ENCODE peak calls at places on chromosomes 13 and 19, in eight cellular contexts. H is Calu3; P is aorta; C is activated T-helper 9 cell treated with anti-CD3 and anti-CD28 coated beads, Interleukin-2, amount 50 U/mL, for 16 hours; J is T-cell; L is activated naive CD8-positive, alpha-beta T cell treated with anti-CD3 and anti-CD28 coated beads for 36 hours; K is naive thymus-derived CD8-positive, alpha-beta T cell; Q is NCI-H1092. T is an unnamed sample.

GRCh38 chr19:17641846-17642245 is 46.3 kb downstream of the UNC13A start:
- DNase-seq in K (no peak), Q (no peak), C (no peak), P (no peak), J (no peak), H (no peak), L (no peak), T (no peak)

GRCh38 chr19:49103331-49104085 is 10.7 kb upstream of the LIN7B start:
- DNase-seq in Q (no peak), P (no peak), J (no peak), L (no peak), H (no peak), C (no peak), K (no peak), T (no peak)

GRCh38 chr13:70255406-70255991 is 147.2 kb upstream of the KLHL1 start:
- DNase-seq in C (no peak), Q (no peak), J (no peak), L (no peak), H (no peak), P (no peak), K (no peak), T (no peak)

GRCh38 chr13:37403776-37404497 is 194.6 kb downstream of the POSTN start:
- DNase-seq in P (no peak), J (no peak), K (no peak), Q (no peak), C (no peak), H (no peak), L (no peak), T (no peak)

GRCh38 chr19:17572640-17573039 is 17.2 kb downstream of the COLGALT1 start:
- DNase-seq in C (no peak), H (no peak), L (no peak), P (no peak), J (no peak), Q (no peak), K (no peak), T (no peak)

GRCh38 chr19:19528721-19529490 is at the start of gene YJEFN3:
- DNase-seq in L (no peak), H (no peak), J (no peak), K (no peak), P (no peak), Q (no peak), C (no peak), T (no peak)

GRCh38 chr13:113138792-113139551 is 16.4 kb downstream of the F10 start:
- DNase-seq in C (no peak), H (no peak), P (no peak), Q (no peak), J (no peak), K (no peak), L (no peak), T (no peak)

GRCh38 chr13:21688056-21688455 is 17.2 kb downstream of the FGF9 start:
- DNase-seq in K (no peak), J (no peak), C (no peak), Q (no peak), L (no peak), P (no peak), H (no peak), T (no peak)

GRCh38 chr19:41088151-41088550 is at the start of gene CYP2A13:
- DNase-seq in J (no peak), C (no peak), L (no peak), P (no peak), H (no peak), Q (no peak), K (no peak), T (no peak)

GRCh38 chr13:51646041-51646670 is 61.9 kb downstream of the WDFY2 start:
- DNase-seq in C (no peak), J (no peak), H (no peak), L (no peak), Q (no peak), K (no peak), P (no peak), T (no peak)

GRCh38 chr13:30353601-30354000 is 46.2 kb upstream of the KATNAL1 start:
- DNase-seq in H (no peak), P (no peak), K (no peak), J (no peak), Q (no peak), C (no peak), L (no peak), T (no peak)

GRCh38 chr13:110397445-110397844 is 90.4 kb downstream of the COL4A2 start:
- DNase-seq in J (no peak), K (no peak), C (no peak), H (peak), P (peak), L (no peak), Q (no peak), T (no peak)

GRCh38 chr19:52748336-52748950 is 13.6 kb upstream of the ZNF611 start:
- DNase-seq in C (no peak), H (no peak), L (no peak), J (no peak), K (no peak), P (no peak), Q (no peak), T (no peak)

GRCh38 chr19:46834984-46835383 is 15.7 kb downstream of the AP2S1 start:
- DNase-seq in C (no peak), H (no peak), K (no peak), J (no peak), P (no peak), Q (no peak), L (no peak), T (no peak)

T was measured in CD8-positive, alpha-beta memory T cell.